ENCODE peak calls at places on chromosomes 13 and 19, in six cellular contexts. G is fibroblast of villous mesenchyme, E is cardiac fibroblast, K is right lobe of liver, Z is AG04450, S is A673. W is an unnamed sample.

GRCh38 chr13:85520445-85520844 is 278.8 kb downstream of the SLITRK6 start:
- DNase-seq in G (no peak), E (peak), K (no peak), Z (peak), S (no peak), W (peak)

GRCh38 chr13:27339299-27339698 is 68.7 kb downstream of the RASL11A start:
- DNase-seq in G (peak), E (peak), K (no peak), Z (no peak), S (peak), W (peak)

GRCh38 chr13:107713314-107713713 is 502.0 kb downstream of the LIG4 start:
- DNase-seq in G (no peak), E (no peak), K (no peak), Z (no peak), S (no peak), W (no peak)

GRCh38 chr13:80137994-80138393 is 202.9 kb downstream of the SPRY2 start:
- DNase-seq in G (no peak), E (no peak), K (no peak), Z (no peak), S (no peak), W (no peak)

GRCh38 chr13:21243045-21243842 is 66.8 kb downstream of the MRPL57 start:
- DNase-seq in G (no peak), E (no peak), K (no peak), Z (no peak), S (no peak), W (no peak)

GRCh38 chr19:4518345-4519171 is at the start of gene PLIN4:
- DNase-seq in G (peak), E (peak), K (peak), Z (no peak), S (no peak), W (peak)

GRCh38 chr13:36430247-36431203 is 1.8 kb upstream of the CCNA1 start:
- DNase-seq in G (no peak), E (no peak), K (no peak), Z (no peak), S (no peak), W (no peak)

GRCh38 chr19:55537741-55538111 is 793 bp upstream of the SBK2 start:
- DNase-seq in G (no peak), E (no peak), K (no peak), Z (no peak), S (no peak), W (no peak)

GRCh38 chr19:32606289-32606688 is 25.3 kb downstream of the PDCD5 start:
- DNase-seq in G (no peak), E (no peak), K (no peak), Z (no peak), S (no peak), W (no peak)

GRCh38 chr19:14786421-14786851 is 8.1 kb upstream of the ADGRE2 start:
- DNase-seq in G (peak), E (peak), K (peak), Z (no peak), S (peak), W (no peak)

GRCh38 chr13:32037471-32037870 is 5.9 kb downstream of the FRY start:
- DNase-seq in G (no peak), E (no peak), K (no peak), Z (no peak), S (no peak), W (no peak)
- H3K4me3 ChIP-seq in G (no peak), E (no peak), K (no peak), Z (no peak), S (no peak), W (no peak)

DNA sequence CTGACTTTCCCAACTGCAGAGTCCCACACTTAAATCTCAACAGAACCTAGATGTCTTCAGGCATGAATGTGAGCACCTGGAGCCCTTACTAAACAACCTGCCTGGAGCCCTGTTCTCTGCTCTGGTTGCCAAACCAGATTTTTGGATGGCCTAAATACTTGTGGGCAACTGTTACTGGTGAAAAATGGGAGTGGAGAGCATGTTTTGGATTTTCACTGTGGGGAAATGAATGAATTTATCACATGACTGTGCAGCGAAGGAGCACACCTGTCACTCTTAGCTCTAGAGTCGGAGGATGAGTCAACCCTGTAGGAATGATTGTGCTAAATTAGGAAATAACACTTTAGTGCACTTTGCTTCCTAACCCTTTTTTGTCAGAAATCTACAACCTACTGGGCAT is 30.3 kb downstream of the SHISA2 start:
- DNase-seq in G (no peak), E (no peak), K (no peak), Z (no peak), S (no peak), W (no peak)
- TF ChIP-seq CTCF in G (no peak), E (no peak), K (no peak), Z (no peak), S (no peak), W (no peak)

GRCh38 chr19:43743059-43743458 is 11.7 kb downstream of the SMG9 start:
- DNase-seq in G (no peak), E (peak), K (no peak), Z (no peak), S (no peak), W (peak)

GRCh38 chr19:43738780-43739211 is 16.0 kb downstream of the SMG9 start:
- DNase-seq in G (peak), E (peak), K (no peak), Z (no peak), S (no peak), W (no peak)

GRCh38 chr19:43739419-43739818 is 15.3 kb downstream of the SMG9 start:
- DNase-seq in G (no peak), E (no peak), K (no peak), Z (no peak), S (no peak), W (no peak)

GRCh38 chr19:43741075-43741840 is 13.5 kb downstream of the SMG9 start:
- DNase-seq in G (no peak), E (no peak), K (no peak), Z (no peak), S (no peak), W (no peak)

DNA sequence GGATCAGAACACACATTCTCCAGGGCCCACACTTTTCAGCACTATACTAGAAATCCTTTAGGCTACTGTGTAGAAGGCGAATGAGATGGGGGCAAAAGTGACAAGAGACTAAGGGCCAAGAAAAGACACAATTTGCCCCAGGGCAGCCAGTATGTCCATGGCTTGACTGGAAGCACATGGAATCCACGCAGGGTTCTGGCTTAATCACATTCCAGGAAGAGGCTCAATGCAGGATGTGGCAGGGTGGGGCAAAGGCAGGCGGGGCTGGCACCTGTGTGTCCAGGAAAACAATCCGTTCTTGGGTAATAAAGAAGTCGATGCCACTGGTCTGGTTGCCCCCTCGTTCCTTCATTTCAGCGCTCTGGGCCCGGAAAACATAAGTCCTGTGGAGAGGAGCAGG is 14.9 kb downstream of the SMG9 start:
- DNase-seq in G (no peak), E (no peak), K (no peak), Z (no peak), S (no peak), W (no peak)
- H3K4me3 ChIP-seq in G (no peak), E (no peak), K (no peak), Z (no peak), S (no peak), W (no peak)

GRCh38 chr13:25217023-25217909 is 45.2 kb upstream of the AMER2 start:
- DNase-seq in G (peak), E (peak), K (no peak), Z (no peak), S (peak), W (peak)

GRCh38 chr13:25213716-25214115 is 41.6 kb upstream of the AMER2 start:
- DNase-seq in G (no peak), E (no peak), K (no peak), Z (no peak), S (no peak), W (no peak)

GRCh38 chr13:25218011-25218410 is 45.9 kb upstream of the AMER2 start:
- DNase-seq in G (no peak), E (no peak), K (no peak), Z (no peak), S (no peak), W (no peak)

GRCh38 chr13:25215253-25215575 is 43.1 kb upstream of the AMER2 start:
- DNase-seq in G (no peak), E (no peak), K (no peak), Z (no peak), S (no peak), W (peak)

GRCh38 chr13:25214371-25215252 is 42.5 kb upstream of the AMER2 start:
- DNase-seq in G (peak), E (peak), K (no peak), Z (no peak), S (peak), W (peak)
- TF ChIP-seq CTCF in G (no peak), E (peak), K (no peak), Z (peak), S (peak), W (peak)

DNA sequence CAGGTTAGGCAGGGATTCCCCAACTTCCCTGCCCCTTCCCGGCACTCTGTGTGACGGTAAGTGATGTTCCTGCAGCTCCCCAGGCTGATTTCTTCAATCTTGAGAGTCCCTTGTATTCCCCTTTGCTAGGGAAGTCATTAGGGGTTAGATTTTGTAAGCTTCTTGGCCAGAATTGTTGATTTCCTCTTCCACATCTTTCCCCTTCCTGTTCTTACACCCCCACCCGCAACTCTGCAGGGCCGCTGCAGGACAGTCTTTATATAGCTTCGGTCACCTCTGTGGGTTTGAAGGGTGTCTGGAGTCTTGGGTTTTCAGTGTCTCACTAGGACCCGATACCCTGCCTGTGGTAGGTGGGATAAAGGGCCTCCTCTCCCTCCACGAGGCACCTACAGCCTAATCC is 10.6 kb upstream of the ADGRE1 start:
- DNase-seq in G (no peak), E (no peak), K (no peak), Z (no peak), S (no peak), W (no peak)
- H3K4me3 ChIP-seq in G (no peak), E (no peak), K (no peak), Z (no peak), S (no peak), W (no peak)

GRCh38 chr13:46603165-46603603 is 50.2 kb downstream of the LRCH1 start:
- DNase-seq in G (no peak), E (peak), K (no peak), Z (no peak), S (no peak), W (peak)

GRCh38 chr13:46605089-46605488 is 52.1 kb downstream of the LRCH1 start:
- DNase-seq in G (no peak), E (no peak), K (no peak), Z (no peak), S (no peak), W (peak)

GRCh38 chr13:46604226-46604968 is 51.4 kb downstream of the LRCH1 start:
- DNase-seq in G (no peak), E (no peak), K (no peak), Z (no peak), S (no peak), W (no peak)

GRCh38 chr13:46600943-46601311 is 48.0 kb downstream of the LRCH1 start:
- DNase-seq in G (no peak), E (no peak), K (no peak), Z (no peak), S (no peak), W (no peak)

GRCh38 chr13:46602531-46602930 is 49.6 kb downstream of the LRCH1 start:
- DNase-seq in G (no peak), E (no peak), K (no peak), Z (no peak), S (no peak), W (no peak)
- TF ChIP-seq CTCF in G (no peak), E (no peak), K (no peak), Z (no peak), S (no peak), W (no peak)

GRCh38 chr19:35248310-35249145 is at the start of gene LSR:
- DNase-seq in G (no peak), E (no peak), K (peak), Z (no peak), S (no peak), W (no peak)
- H3K4me3 ChIP-seq in G (no peak), E (peak), K (peak), Z (no peak), S (peak), W (no peak)

GRCh38 chr19:51739466-51740213 is 12.0 kb downstream of the FPR1 start:
- DNase-seq in G (no peak), E (no peak), K (no peak), Z (no peak), S (no peak), W (no peak)

GRCh38 chr19:51733742-51734522 is 10.1 kb upstream of the HAS1 start:
- DNase-seq in G (no peak), E (no peak), K (no peak), Z (no peak), S (no peak), W (no peak)

GRCh38 chr19:51737924-51738323 is 13.8 kb downstream of the FPR1 start:
- DNase-seq in G (peak), E (no peak), K (no peak), Z (no peak), S (no peak), W (no peak)

GRCh38 chr19:51740356-51740755 is 11.3 kb downstream of the FPR1 start:
- DNase-seq in G (no peak), E (no peak), K (no peak), Z (no peak), S (no peak), W (no peak)

DNA sequence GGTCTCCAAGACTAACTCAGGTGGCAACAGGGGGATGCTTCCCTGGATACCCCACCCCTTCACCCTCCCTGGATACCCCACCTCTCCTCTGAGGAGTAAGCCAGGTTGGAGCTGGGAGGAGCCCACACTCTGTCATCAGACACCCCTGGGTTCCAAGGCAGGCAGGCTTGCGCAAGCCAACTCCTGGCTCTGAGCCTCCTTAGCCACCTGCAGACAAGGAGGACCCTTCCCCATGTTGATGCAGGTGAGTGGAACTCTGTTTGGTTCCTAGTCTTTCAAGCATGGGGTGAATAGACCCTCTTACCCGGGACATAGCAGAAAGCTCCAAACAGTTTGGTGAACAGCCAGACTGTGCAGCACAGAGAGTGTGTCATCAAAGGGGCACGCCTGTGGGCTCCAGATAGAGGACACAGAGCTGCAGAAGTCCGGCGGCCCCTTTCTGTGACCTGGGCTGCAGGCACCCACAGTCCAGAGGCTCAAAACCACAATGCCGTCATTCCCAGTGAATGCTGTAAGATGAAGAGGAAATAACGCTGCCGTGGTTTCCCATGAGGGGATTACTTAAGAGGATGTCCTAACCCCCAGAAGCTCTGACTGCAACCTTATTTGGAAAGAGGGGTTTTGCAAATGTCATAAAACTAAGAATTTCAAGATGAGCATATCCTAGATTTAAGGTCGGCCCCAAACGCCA is 12.1 kb upstream of the HAS1 start:
- DNase-seq in G (peak), E (peak), K (peak), Z (no peak), S (no peak), W (peak)
- TF ChIP-seq CTCF in G (no peak), E (no peak), K (no peak), Z (no peak), S (no peak), W (no peak)

GRCh38 chr19:12983091-12983490 is 12.2 kb upstream of the NFIX start:
- DNase-seq in G (no peak), E (no peak), K (no peak), Z (no peak), S (no peak), W (no peak)
- H3K4me3 ChIP-seq in G (peak), E (no peak), K (no peak), Z (peak), S (peak), W (peak)

DNA sequence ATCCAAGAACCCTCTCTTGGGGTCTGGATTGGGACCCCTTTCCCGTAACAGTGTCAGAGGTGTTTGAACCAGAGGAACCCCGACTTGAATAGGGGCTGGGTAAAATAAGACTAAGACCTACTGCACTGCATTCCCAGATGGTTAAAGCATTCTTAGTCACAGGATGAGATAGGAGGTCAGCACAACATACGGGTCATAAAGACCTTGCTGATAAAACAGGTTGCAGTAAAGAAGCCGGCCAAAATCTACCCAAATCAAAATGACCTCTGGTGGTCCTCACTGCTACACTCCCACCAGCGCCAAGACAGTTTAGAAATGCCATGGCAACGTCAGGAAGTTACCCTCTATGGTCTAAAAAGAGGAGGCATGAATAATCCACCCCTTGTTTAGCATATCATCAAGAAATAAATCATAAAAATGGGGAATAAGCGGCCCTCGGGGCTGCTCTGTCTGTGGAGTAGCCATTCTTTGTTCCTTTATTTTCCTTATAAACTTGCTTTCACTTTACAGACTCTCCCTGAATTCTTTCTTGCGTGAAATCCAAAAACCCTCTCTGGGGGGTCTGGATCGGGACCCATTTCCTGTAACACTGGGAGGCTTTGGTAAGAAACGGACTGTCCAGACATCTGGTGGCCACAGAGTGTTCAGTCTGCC is 4.4 kb upstream of the SIN3B start:
- DNase-seq in G (peak), E (no peak), K (no peak), Z (no peak), S (no peak), W (peak)
- TF ChIP-seq CTCF in G (no peak), E (no peak), K (no peak), Z (no peak), S (no peak), W (no peak)

W was measured in fibroblast of mammary gland.